ENCODE peak calls at places on chromosome 19, in eight cellular contexts. One of them, this sample, is unnamed.

GRCh38 chr19:7869910-7870511 is 4.2 kb downstream of the PRR36 start:
- DNase-seq in body of pancreas: peak
- DNase-seq in ovary: peak
- DNase-seq in endothelial cell of umbilical vein: peak
- DNase-seq in A549: no peak
- DNase-seq in breast epithelium: peak
- DNase-seq in tibial nerve: no peak
- DNase-seq in heart left ventricle: peak
- DNase-seq in this sample: no peak

GRCh38 chr19:34269081-34269480 is 14.7 kb downstream of the GARRE1 start:
- DNase-seq in body of pancreas: peak
- DNase-seq in ovary: no peak
- DNase-seq in endothelial cell of umbilical vein: peak
- DNase-seq in A549: no peak
- DNase-seq in breast epithelium: no peak
- DNase-seq in tibial nerve: no peak
- DNase-seq in heart left ventricle: no peak
- DNase-seq in this sample: no peak

GRCh38 chr19:5128251-5128931 is 159.5 kb downstream of the KDM4B start:
- DNase-seq in body of pancreas: peak
- DNase-seq in ovary: peak
- DNase-seq in endothelial cell of umbilical vein: peak
- DNase-seq in A549: no peak
- DNase-seq in breast epithelium: no peak
- DNase-seq in tibial nerve: peak
- DNase-seq in heart left ventricle: peak
- DNase-seq in this sample: no peak

GRCh38 chr19:34501339-34502320 is 20.1 kb downstream of the WTIP start:
- DNase-seq in body of pancreas: peak
- DNase-seq in ovary: peak
- DNase-seq in endothelial cell of umbilical vein: peak
- DNase-seq in A549: peak
- DNase-seq in breast epithelium: peak
- DNase-seq in tibial nerve: peak
- DNase-seq in heart left ventricle: peak
- DNase-seq in this sample: peak

GRCh38 chr19:3313199-3313575 is 53.2 kb upstream of the NFIC start:
- DNase-seq in body of pancreas: no peak
- DNase-seq in ovary: no peak
- DNase-seq in endothelial cell of umbilical vein: no peak
- DNase-seq in A549: no peak
- DNase-seq in breast epithelium: no peak
- DNase-seq in tibial nerve: no peak
- DNase-seq in heart left ventricle: no peak
- DNase-seq in this sample: no peak

GRCh38 chr19:4523306-4524110 is 5.2 kb upstream of the PLIN4 start:
- DNase-seq in body of pancreas: peak
- DNase-seq in ovary: peak
- DNase-seq in endothelial cell of umbilical vein: peak
- DNase-seq in A549: peak
- DNase-seq in breast epithelium: no peak
- DNase-seq in tibial nerve: peak
- DNase-seq in heart left ventricle: peak
- DNase-seq in this sample: peak

GRCh38 chr19:31504221-31504620 is 155.0 kb upstream of the TSHZ3 start:
- DNase-seq in body of pancreas: no peak
- DNase-seq in ovary: no peak
- DNase-seq in endothelial cell of umbilical vein: no peak
- DNase-seq in A549: no peak
- DNase-seq in breast epithelium: no peak
- DNase-seq in tibial nerve: no peak
- DNase-seq in heart left ventricle: no peak
- DNase-seq in this sample: no peak

GRCh38 chr19:778910-779653 is 18.2 kb upstream of the PTBP1 start:
- DNase-seq in body of pancreas: peak
- DNase-seq in ovary: peak
- DNase-seq in endothelial cell of umbilical vein: peak
- DNase-seq in A549: peak
- DNase-seq in breast epithelium: peak
- DNase-seq in tibial nerve: peak
- DNase-seq in heart left ventricle: no peak
- DNase-seq in this sample: peak

GRCh38 chr19:13100871-13101589 is 1.6 kb downstream of the LYL1 start:
- DNase-seq in body of pancreas: no peak
- DNase-seq in ovary: no peak
- DNase-seq in endothelial cell of umbilical vein: peak
- DNase-seq in A549: no peak
- DNase-seq in breast epithelium: no peak
- DNase-seq in tibial nerve: no peak
- DNase-seq in heart left ventricle: no peak
- DNase-seq in this sample: no peak

GRCh38 chr19:54481326-54481930 is 8.3 kb upstream of the CDC42EP5 start:
- DNase-seq in body of pancreas: no peak
- DNase-seq in ovary: no peak
- DNase-seq in endothelial cell of umbilical vein: peak
- DNase-seq in A549: no peak
- DNase-seq in breast epithelium: no peak
- DNase-seq in tibial nerve: no peak
- DNase-seq in heart left ventricle: no peak
- DNase-seq in this sample: no peak

GRCh38 chr19:2289714-2290435 is 7.9 kb upstream of the PEAK3 start:
- DNase-seq in body of pancreas: peak
- DNase-seq in ovary: no peak
- DNase-seq in endothelial cell of umbilical vein: no peak
- DNase-seq in A549: no peak
- DNase-seq in breast epithelium: no peak
- DNase-seq in tibial nerve: no peak
- DNase-seq in heart left ventricle: no peak
- DNase-seq in this sample: no peak

GRCh38 chr19:2288010-2288742 is 6.2 kb upstream of the PEAK3 start:
- DNase-seq in body of pancreas: no peak
- DNase-seq in ovary: no peak
- DNase-seq in endothelial cell of umbilical vein: no peak
- DNase-seq in A549: no peak
- DNase-seq in breast epithelium: no peak
- DNase-seq in tibial nerve: no peak
- DNase-seq in heart left ventricle: no peak
- DNase-seq in this sample: no peak

GRCh38 chr19:2288743-2289713 is 7.1 kb upstream of the PEAK3 start:
- DNase-seq in body of pancreas: no peak
- DNase-seq in ovary: no peak
- DNase-seq in endothelial cell of umbilical vein: no peak
- DNase-seq in A549: no peak
- DNase-seq in breast epithelium: no peak
- DNase-seq in tibial nerve: no peak
- DNase-seq in heart left ventricle: no peak
- DNase-seq in this sample: no peak

GRCh38 chr19:2286402-2287140 is 4.6 kb upstream of the PEAK3 start:
- DNase-seq in body of pancreas: no peak
- DNase-seq in ovary: no peak
- DNase-seq in endothelial cell of umbilical vein: no peak
- DNase-seq in A549: no peak
- DNase-seq in breast epithelium: no peak
- DNase-seq in tibial nerve: no peak
- DNase-seq in heart left ventricle: no peak
- DNase-seq in this sample: no peak

DNA sequence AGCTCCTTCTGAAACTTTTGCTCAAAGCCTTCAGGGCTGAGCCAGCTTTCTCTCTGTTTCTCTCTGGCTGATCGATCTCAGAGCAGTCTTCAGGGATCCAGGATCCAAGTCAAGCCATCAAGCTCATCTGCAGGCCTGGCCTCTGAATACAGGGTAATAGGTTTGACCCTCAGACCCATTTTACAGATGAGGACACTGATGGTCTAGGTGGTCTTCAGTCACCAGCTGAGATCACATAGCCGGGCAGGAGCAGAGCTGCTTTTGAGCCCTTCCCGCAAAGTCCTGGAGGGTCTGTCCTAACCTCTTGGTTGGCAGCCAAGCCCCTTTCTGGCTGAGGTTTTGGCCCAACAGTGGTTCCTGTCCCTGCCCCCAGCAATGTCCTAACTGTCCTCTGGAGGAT is 5.6 kb upstream of the PEAK3 start:
- DNase-seq in body of pancreas: no peak
- DNase-seq in ovary: no peak
- DNase-seq in endothelial cell of umbilical vein: no peak
- DNase-seq in A549: no peak
- DNase-seq in breast epithelium: no peak
- DNase-seq in tibial nerve: no peak
- DNase-seq in heart left ventricle: no peak
- DNase-seq in this sample: no peak
- TF ChIP-seq POLR2A in body of pancreas: no peak
- TF ChIP-seq POLR2A in ovary: no peak
- TF ChIP-seq POLR2A in endothelial cell of umbilical vein: no peak
- TF ChIP-seq POLR2A in A549: no peak
- TF ChIP-seq POLR2A in breast epithelium: no peak
- TF ChIP-seq POLR2A in tibial nerve: no peak
- TF ChIP-seq POLR2A in heart left ventricle: no peak
- TF ChIP-seq POLR2A in this sample: no peak

DNA sequence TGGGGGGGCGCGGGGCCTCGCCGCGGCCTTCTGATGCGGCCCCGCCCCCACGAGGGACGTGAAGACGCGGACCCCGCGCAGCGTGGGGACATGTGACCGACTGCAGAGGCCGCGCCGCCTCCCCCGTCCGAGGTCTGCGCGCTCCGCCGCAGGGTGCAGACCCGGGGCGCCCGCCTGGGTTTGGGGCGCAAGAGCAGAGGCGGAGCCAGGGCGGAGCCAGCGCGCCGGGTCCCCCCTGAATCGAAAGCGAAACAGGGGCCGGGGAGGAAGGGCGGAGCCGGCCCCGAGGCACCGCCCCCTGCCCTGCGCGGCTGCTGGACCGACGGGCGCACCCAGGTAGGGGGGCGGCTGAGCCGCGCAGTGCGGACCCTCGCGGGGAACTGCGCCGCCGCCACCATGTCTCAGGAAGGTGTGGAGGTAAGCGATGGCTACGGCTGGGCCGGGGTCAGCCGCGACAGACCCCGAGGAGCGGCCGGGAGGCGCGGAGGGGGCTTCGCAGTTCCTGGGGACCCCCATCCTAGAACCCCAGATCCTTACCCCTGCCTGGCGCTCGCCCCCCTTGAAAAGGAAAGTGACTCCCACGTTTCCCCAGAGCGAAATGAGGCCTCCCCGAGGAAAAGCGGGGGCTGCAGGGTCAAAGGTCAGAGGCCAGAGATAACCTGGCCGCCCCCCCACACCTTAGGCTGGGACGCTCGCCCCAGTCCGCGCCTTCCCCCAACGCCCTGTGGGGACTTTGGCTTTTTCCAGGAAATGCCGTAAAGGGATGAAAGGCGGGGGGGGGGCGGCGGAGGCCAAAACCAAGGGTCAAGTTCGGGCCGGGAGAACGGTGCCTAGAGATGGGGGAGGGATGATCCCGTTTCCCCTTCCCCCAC is at the start of gene SHFL:
- DNase-seq in body of pancreas: peak
- DNase-seq in ovary: peak
- DNase-seq in endothelial cell of umbilical vein: peak
- DNase-seq in A549: peak
- DNase-seq in breast epithelium: peak
- DNase-seq in tibial nerve: peak
- DNase-seq in heart left ventricle: peak
- DNase-seq in this sample: peak
- TF ChIP-seq POLR2A in body of pancreas: peak
- TF ChIP-seq POLR2A in ovary: no peak
- TF ChIP-seq POLR2A in endothelial cell of umbilical vein: no peak
- TF ChIP-seq POLR2A in A549: no peak
- TF ChIP-seq POLR2A in breast epithelium: peak
- TF ChIP-seq POLR2A in tibial nerve: no peak
- TF ChIP-seq POLR2A in heart left ventricle: no peak
- TF ChIP-seq POLR2A in this sample: no peak

GRCh38 chr19:47274071-47274890 is at the start of gene INAFM1:
- DNase-seq in body of pancreas: peak
- DNase-seq in ovary: peak
- DNase-seq in endothelial cell of umbilical vein: peak
- DNase-seq in A549: peak
- DNase-seq in breast epithelium: peak
- DNase-seq in tibial nerve: peak
- DNase-seq in heart left ventricle: peak
- DNase-seq in this sample: peak

GRCh38 chr19:47274891-47275865 is 493 bp downstream of the INAFM1 start:
- DNase-seq in body of pancreas: peak
- DNase-seq in ovary: no peak
- DNase-seq in endothelial cell of umbilical vein: peak
- DNase-seq in A549: no peak
- DNase-seq in breast epithelium: no peak
- DNase-seq in tibial nerve: no peak
- DNase-seq in heart left ventricle: peak
- DNase-seq in this sample: no peak

GRCh38 chr19:47272448-47273312 is 2.0 kb upstream of the INAFM1 start:
- DNase-seq in body of pancreas: peak
- DNase-seq in ovary: no peak
- DNase-seq in endothelial cell of umbilical vein: no peak
- DNase-seq in A549: no peak
- DNase-seq in breast epithelium: peak
- DNase-seq in tibial nerve: peak
- DNase-seq in heart left ventricle: peak
- DNase-seq in this sample: no peak

GRCh38 chr19:47271949-47272348 is 2.7 kb upstream of the INAFM1 start:
- DNase-seq in body of pancreas: no peak
- DNase-seq in ovary: no peak
- DNase-seq in endothelial cell of umbilical vein: no peak
- DNase-seq in A549: no peak
- DNase-seq in breast epithelium: no peak
- DNase-seq in tibial nerve: no peak
- DNase-seq in heart left ventricle: no peak
- DNase-seq in this sample: no peak

DNA sequence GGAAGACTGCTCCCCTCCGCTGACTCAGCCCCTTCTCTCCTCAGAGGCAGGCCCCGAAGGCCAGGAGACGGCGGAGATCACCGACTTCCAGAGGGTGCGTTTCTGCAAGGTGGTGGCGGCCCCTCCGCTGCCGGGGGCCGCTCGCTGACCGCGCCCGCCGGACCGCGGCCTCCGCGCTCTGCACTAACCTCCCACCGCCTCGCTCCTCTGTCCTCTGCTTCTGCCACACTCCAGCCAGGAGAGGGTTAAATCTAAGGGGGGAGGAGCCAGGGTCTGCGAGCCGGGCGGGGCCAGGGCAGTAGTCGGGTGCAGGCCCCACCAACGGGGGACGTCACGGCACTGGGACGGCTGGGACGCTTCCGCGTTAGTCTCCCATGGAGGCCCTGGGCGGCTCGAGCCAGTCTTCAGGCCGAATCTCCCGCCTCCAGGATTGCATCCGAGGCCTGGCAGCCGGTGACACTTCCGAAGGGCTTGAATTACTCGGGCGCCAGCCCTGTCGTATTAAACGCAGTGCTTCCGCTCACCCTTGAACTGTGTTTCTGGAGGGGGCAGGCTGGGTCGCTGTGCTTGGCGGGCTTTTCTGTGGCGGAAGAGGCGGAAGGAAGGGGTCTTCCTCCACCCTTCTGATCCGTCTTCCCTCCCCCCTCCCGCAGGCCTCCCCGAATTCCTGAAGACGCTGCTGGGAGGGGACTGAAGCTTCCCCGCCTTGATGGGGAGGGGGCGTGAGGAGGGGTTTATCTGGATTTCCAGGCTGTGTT is 1.2 kb upstream of the INAFM1 start:
- DNase-seq in body of pancreas: peak
- DNase-seq in ovary: peak
- DNase-seq in endothelial cell of umbilical vein: peak
- DNase-seq in A549: peak
- DNase-seq in breast epithelium: peak
- DNase-seq in tibial nerve: peak
- DNase-seq in heart left ventricle: peak
- DNase-seq in this sample: peak
- TF ChIP-seq POLR2A in body of pancreas: peak
- TF ChIP-seq POLR2A in ovary: peak
- TF ChIP-seq POLR2A in endothelial cell of umbilical vein: peak
- TF ChIP-seq POLR2A in A549: peak
- TF ChIP-seq POLR2A in breast epithelium: peak
- TF ChIP-seq POLR2A in tibial nerve: peak
- TF ChIP-seq POLR2A in heart left ventricle: no peak
- TF ChIP-seq POLR2A in this sample: peak

GRCh38 chr19:45705710-45706415 is 13.4 kb downstream of the QPCTL start:
- DNase-seq in body of pancreas: no peak
- DNase-seq in ovary: no peak
- DNase-seq in endothelial cell of umbilical vein: no peak
- DNase-seq in A549: no peak
- DNase-seq in breast epithelium: no peak
- DNase-seq in tibial nerve: no peak
- DNase-seq in heart left ventricle: no peak
- DNase-seq in this sample: no peak
- TF ChIP-seq POLR2A in body of pancreas: no peak
- TF ChIP-seq POLR2A in ovary: no peak
- TF ChIP-seq POLR2A in endothelial cell of umbilical vein: no peak
- TF ChIP-seq POLR2A in A549: no peak
- TF ChIP-seq POLR2A in breast epithelium: no peak
- TF ChIP-seq POLR2A in tibial nerve: no peak
- TF ChIP-seq POLR2A in heart left ventricle: no peak
- TF ChIP-seq POLR2A in this sample: no peak